ENCODE peak calls at places on chromosomes 16 and 17, in seven cellular contexts. One of them, this sample, is unnamed.

GRCh38 chr17:29590261-29590978 is 972 bp upstream of the GIT1 start:
- DNase-seq in gastrocnemius medialis: no peak
- DNase-seq in heart left ventricle: peak
- DNase-seq in ovary: no peak
- DNase-seq in IMR-90: peak
- DNase-seq in tibial nerve: no peak
- DNase-seq in breast epithelium: no peak
- DNase-seq in this sample: no peak

GRCh38 chr17:77356690-77357201 is 216.0 kb downstream of the SEC14L1 start:
- DNase-seq in tibial nerve: no peak
- DNase-seq in IMR-90: no peak
- DNase-seq in gastrocnemius medialis: peak
- DNase-seq in heart left ventricle: no peak
- DNase-seq in ovary: peak
- DNase-seq in breast epithelium: peak
- DNase-seq in this sample: no peak

GRCh38 chr17:16922386-16923096 is 49.4 kb downstream of the TNFRSF13B start:
- DNase-seq in breast epithelium: no peak
- DNase-seq in ovary: no peak
- DNase-seq in heart left ventricle: no peak
- DNase-seq in IMR-90: peak
- DNase-seq in tibial nerve: no peak
- DNase-seq in gastrocnemius medialis: no peak
- DNase-seq in this sample: no peak

GRCh38 chr16:68490829-68491575 is 42.7 kb upstream of the SMPD3 start:
- DNase-seq in heart left ventricle: no peak
- DNase-seq in IMR-90: peak
- DNase-seq in breast epithelium: peak
- DNase-seq in ovary: no peak
- DNase-seq in tibial nerve: no peak
- DNase-seq in gastrocnemius medialis: no peak
- DNase-seq in this sample: no peak

GRCh38 chr17:51947160-51947559 is 211.4 kb downstream of the CA10 start:
- DNase-seq in heart left ventricle: no peak
- DNase-seq in tibial nerve: no peak
- DNase-seq in breast epithelium: no peak
- DNase-seq in IMR-90: no peak
- DNase-seq in gastrocnemius medialis: no peak
- DNase-seq in ovary: no peak
- DNase-seq in this sample: no peak

GRCh38 chr16:14057878-14058382 is 13.2 kb upstream of the MRTFB start:
- DNase-seq in heart left ventricle: peak
- DNase-seq in IMR-90: no peak
- DNase-seq in tibial nerve: no peak
- DNase-seq in breast epithelium: no peak
- DNase-seq in gastrocnemius medialis: no peak
- DNase-seq in ovary: no peak
- DNase-seq in this sample: no peak

GRCh38 chr16:74734361-74735161 is 33.9 kb upstream of the MLKL start:
- DNase-seq in breast epithelium: no peak
- DNase-seq in IMR-90: no peak
- DNase-seq in ovary: no peak
- DNase-seq in heart left ventricle: no peak
- DNase-seq in tibial nerve: no peak
- DNase-seq in gastrocnemius medialis: no peak
- DNase-seq in this sample: no peak

GRCh38 chr17:38815576-38816193 is 9.4 kb downstream of the CWC25 start:
- DNase-seq in tibial nerve: no peak
- DNase-seq in breast epithelium: no peak
- DNase-seq in gastrocnemius medialis: no peak
- DNase-seq in heart left ventricle: no peak
- DNase-seq in ovary: no peak
- DNase-seq in IMR-90: peak
- DNase-seq in this sample: no peak

GRCh38 chr16:85582177-85582888 is 30.8 kb upstream of the GSE1 start:
- DNase-seq in heart left ventricle: no peak
- DNase-seq in ovary: peak
- DNase-seq in IMR-90: no peak
- DNase-seq in gastrocnemius medialis: no peak
- DNase-seq in breast epithelium: no peak
- DNase-seq in tibial nerve: no peak
- DNase-seq in this sample: no peak

GRCh38 chr16:50238314-50238713 is 28.0 kb upstream of the ADCY7 start:
- DNase-seq in heart left ventricle: no peak
- DNase-seq in breast epithelium: no peak
- DNase-seq in IMR-90: no peak
- DNase-seq in gastrocnemius medialis: no peak
- DNase-seq in ovary: no peak
- DNase-seq in tibial nerve: no peak
- DNase-seq in this sample: no peak

GRCh38 chr17:73686961-73687360 is 42.7 kb upstream of the SDK2 start:
- DNase-seq in breast epithelium: no peak
- DNase-seq in gastrocnemius medialis: no peak
- DNase-seq in heart left ventricle: no peak
- DNase-seq in IMR-90: no peak
- DNase-seq in ovary: no peak
- DNase-seq in tibial nerve: no peak
- DNase-seq in this sample: no peak

GRCh38 chr16:12531937-12532336 is 271.8 kb downstream of the CPPED1 start:
- DNase-seq in breast epithelium: no peak
- DNase-seq in heart left ventricle: no peak
- DNase-seq in tibial nerve: no peak
- DNase-seq in gastrocnemius medialis: no peak
- DNase-seq in IMR-90: peak
- DNase-seq in ovary: no peak
- DNase-seq in this sample: no peak

GRCh38 chr17:15180121-15180561 is 85.0 kb downstream of the PMP22 start:
- DNase-seq in heart left ventricle: no peak
- DNase-seq in gastrocnemius medialis: no peak
- DNase-seq in IMR-90: no peak
- DNase-seq in breast epithelium: no peak
- DNase-seq in ovary: no peak
- DNase-seq in tibial nerve: no peak
- DNase-seq in this sample: no peak

GRCh38 chr16:18984425-18985005 is 781 bp downstream of the TMC7 start:
- DNase-seq in IMR-90: no peak
- DNase-seq in tibial nerve: no peak
- DNase-seq in ovary: no peak
- DNase-seq in gastrocnemius medialis: no peak
- DNase-seq in heart left ventricle: no peak
- DNase-seq in breast epithelium: no peak
- DNase-seq in this sample: no peak

GRCh38 chr16:18979936-18980335 is 3.8 kb upstream of the TMC7 start:
- DNase-seq in gastrocnemius medialis: no peak
- DNase-seq in breast epithelium: no peak
- DNase-seq in heart left ventricle: no peak
- DNase-seq in tibial nerve: no peak
- DNase-seq in ovary: no peak
- DNase-seq in IMR-90: no peak
- DNase-seq in this sample: no peak

DNA sequence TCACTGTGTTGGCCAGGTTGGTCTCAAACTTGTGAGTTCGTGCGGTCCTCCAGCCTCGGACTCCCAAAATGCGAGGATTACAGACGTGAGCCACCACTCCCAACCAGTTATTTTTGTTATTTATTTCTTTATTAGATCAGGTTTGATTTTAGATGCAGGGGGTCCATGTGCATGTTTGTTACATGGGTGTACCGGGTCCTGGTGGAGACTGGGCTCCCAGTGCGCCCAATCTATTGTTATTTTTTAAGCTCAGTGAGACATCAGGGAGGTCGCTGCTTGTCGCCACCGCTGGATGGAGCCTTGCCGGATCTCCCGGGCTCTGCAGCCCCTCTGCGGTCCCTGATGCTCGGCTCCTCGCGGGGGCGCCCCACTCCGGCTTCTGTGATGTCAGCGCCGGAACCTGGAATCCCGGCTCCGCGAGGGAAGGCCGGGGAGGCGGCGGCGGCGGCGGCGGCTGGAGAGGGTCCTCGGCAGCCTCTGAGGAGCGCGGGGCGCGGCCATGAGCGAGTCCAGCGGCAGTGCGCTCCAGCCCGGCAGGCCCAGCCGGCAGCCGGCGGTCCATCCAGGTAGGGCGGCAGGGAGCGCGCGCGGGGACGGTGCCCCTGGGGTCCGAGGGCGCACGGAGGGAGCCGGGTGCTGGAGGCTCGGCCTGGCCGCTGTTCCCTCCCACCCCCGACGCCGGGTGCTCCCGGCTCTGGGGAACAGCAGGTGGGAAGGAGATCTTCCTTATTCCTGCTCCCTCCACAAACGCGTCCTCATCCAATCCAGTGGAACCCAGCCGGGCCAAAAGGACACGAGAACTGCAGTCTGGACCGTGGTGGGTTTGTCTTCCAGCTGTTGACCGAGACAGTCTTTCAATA is at the start of gene TMC7:
- DNase-seq in ovary: peak
- DNase-seq in gastrocnemius medialis: peak
- DNase-seq in breast epithelium: peak
- DNase-seq in heart left ventricle: peak
- DNase-seq in IMR-90: peak
- DNase-seq in tibial nerve: peak
- DNase-seq in this sample: no peak
- TF ChIP-seq POLR2A in ovary: no peak
- TF ChIP-seq POLR2A in gastrocnemius medialis: no peak
- TF ChIP-seq POLR2A in breast epithelium: no peak
- TF ChIP-seq POLR2A in heart left ventricle: no peak
- TF ChIP-seq POLR2A in IMR-90: peak
- TF ChIP-seq POLR2A in tibial nerve: no peak
- TF ChIP-seq POLR2A in this sample: no peak

GRCh38 chr17:5472511-5472910 is 3.7 kb upstream of the DHX33 start:
- DNase-seq in gastrocnemius medialis: no peak
- DNase-seq in heart left ventricle: no peak
- DNase-seq in breast epithelium: no peak
- DNase-seq in tibial nerve: no peak
- DNase-seq in ovary: no peak
- DNase-seq in IMR-90: no peak
- DNase-seq in this sample: no peak

GRCh38 chr17:5468075-5468473 is 708 bp downstream of the DHX33 start:
- DNase-seq in breast epithelium: no peak
- DNase-seq in IMR-90: no peak
- DNase-seq in ovary: no peak
- DNase-seq in heart left ventricle: no peak
- DNase-seq in gastrocnemius medialis: no peak
- DNase-seq in tibial nerve: no peak
- DNase-seq in this sample: no peak

GRCh38 chr17:5466295-5466694 is 2.5 kb downstream of the DHX33 start:
- DNase-seq in tibial nerve: no peak
- DNase-seq in breast epithelium: no peak
- DNase-seq in gastrocnemius medialis: no peak
- DNase-seq in ovary: no peak
- DNase-seq in heart left ventricle: no peak
- DNase-seq in IMR-90: no peak
- DNase-seq in this sample: no peak

GRCh38 chr17:5464717-5465507 is 3.9 kb downstream of the DHX33 start:
- DNase-seq in ovary: no peak
- DNase-seq in IMR-90: no peak
- DNase-seq in heart left ventricle: no peak
- DNase-seq in tibial nerve: no peak
- DNase-seq in gastrocnemius medialis: no peak
- DNase-seq in breast epithelium: no peak
- DNase-seq in this sample: no peak

DNA sequence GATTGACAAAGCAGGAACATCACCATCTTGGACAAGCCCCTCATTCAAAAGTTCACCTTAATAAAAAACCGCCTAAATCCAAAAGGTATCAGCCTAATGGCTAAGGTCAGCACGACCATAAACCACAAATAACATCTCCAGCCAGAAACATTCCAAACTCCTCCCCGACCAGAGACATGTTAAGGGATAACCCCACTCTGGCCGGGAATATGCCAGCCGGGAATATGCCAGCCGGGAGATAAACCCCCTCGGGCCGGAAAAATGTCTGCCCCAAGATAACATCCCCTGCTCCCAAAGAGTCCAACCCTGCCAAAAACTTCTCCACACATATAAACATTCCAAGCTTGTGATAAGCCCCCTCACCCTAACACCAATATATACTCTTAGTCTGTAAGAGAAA is 1.4 kb downstream of the DHX33 start:
- DNase-seq in ovary: no peak
- DNase-seq in gastrocnemius medialis: no peak
- DNase-seq in breast epithelium: no peak
- DNase-seq in heart left ventricle: no peak
- DNase-seq in tibial nerve: no peak
- DNase-seq in IMR-90: no peak
- DNase-seq in this sample: no peak
- H3K27ac ChIP-seq in ovary: no peak
- H3K27ac ChIP-seq in gastrocnemius medialis: no peak
- H3K27ac ChIP-seq in breast epithelium: no peak
- H3K27ac ChIP-seq in heart left ventricle: peak
- H3K27ac ChIP-seq in tibial nerve: no peak
- H3K27ac ChIP-seq in IMR-90: peak
- H3K27ac ChIP-seq in this sample: no peak

DNA sequence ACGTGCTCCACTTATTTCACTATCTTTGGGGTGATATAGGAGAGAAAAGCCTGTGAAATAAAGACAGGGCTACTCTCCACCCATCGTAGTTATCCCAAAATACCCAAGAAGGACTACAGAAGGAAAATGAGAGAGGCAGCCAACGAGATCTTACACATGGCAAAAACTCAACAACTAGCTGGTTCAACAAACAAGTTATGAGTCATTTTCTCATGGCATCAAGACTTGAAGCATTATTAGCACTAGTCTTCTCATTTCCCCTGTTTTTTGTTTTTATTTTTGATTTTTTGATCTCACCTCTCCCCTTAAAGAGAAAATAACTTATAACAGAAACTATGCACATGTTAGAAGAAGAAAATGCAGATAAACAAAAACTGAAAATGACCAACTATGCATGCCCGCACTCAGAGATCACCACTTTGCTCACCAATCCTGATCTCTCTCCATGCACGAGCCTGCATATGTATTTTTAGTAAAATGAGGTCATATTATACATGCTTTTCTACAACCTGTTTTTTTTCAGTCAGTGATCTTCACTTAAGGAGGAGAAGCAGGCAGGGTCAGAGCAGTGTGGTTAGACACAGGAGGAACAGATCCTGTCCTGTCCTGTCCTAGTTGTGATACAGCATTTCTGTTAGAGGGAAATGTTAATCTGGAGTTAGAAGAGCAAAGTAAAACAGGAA is 22.8 kb downstream of the FAM117A start:
- DNase-seq in ovary: no peak
- DNase-seq in gastrocnemius medialis: no peak
- DNase-seq in heart left ventricle: no peak
- DNase-seq in tibial nerve: no peak
- DNase-seq in IMR-90: peak
- DNase-seq in breast epithelium: no peak
- DNase-seq in this sample: no peak
- TF ChIP-seq POLR2A in ovary: no peak
- TF ChIP-seq POLR2A in gastrocnemius medialis: no peak
- TF ChIP-seq POLR2A in heart left ventricle: no peak
- TF ChIP-seq POLR2A in tibial nerve: no peak
- TF ChIP-seq POLR2A in IMR-90: no peak
- TF ChIP-seq POLR2A in breast epithelium: no peak
- TF ChIP-seq POLR2A in this sample: no peak

DNA sequence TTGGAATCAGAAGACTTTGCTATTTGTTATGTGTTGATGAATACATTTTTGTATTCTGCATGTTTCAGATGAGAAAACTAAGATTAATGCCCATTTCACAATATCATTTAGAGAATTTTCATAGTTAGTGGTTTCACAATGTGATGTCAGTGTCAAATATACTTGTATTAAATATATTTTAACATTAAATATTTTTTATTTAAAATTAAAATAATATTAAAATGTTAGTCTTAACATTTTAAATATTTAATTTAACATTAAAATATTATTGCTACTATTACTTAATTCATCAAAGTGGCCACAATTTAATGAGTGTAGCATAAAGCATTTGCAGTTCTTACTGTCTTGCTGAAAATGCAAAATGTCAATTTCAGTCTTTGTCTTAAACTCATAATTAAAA is 478.8 kb downstream of the KCNJ2 start:
- DNase-seq in heart left ventricle: no peak
- DNase-seq in IMR-90: no peak
- DNase-seq in breast epithelium: no peak
- DNase-seq in ovary: no peak
- DNase-seq in tibial nerve: no peak
- DNase-seq in gastrocnemius medialis: no peak
- DNase-seq in this sample: no peak
- H3K27ac ChIP-seq in heart left ventricle: no peak
- H3K27ac ChIP-seq in IMR-90: no peak
- H3K27ac ChIP-seq in breast epithelium: no peak
- H3K27ac ChIP-seq in ovary: no peak
- H3K27ac ChIP-seq in tibial nerve: no peak
- H3K27ac ChIP-seq in gastrocnemius medialis: no peak
- H3K27ac ChIP-seq in this sample: no peak